ENCODE peak calls at places on chromosomes 4 and X, in six cellular contexts. One of them, this sample, is unnamed. For H3K4me1, the result is how much of the 10 kb centered on the place peaks cover.

GRCh38 chr4:20603671-20604313 is 96.5 kb upstream of the PACRGL start:
- DNase-seq in Peyer's patch: no peak
- DNase-seq in A549: no peak
- DNase-seq in esophagus squamous epithelium: no peak
- DNase-seq in body of pancreas: no peak
- DNase-seq in tibial artery: no peak
- DNase-seq in this sample: no peak

GRCh38 chr4:143390764-143391163 is 54.1 kb downstream of the GAB1 start:
- DNase-seq in A549: no peak
- DNase-seq in Peyer's patch: peak
- DNase-seq in tibial artery: no peak
- DNase-seq in body of pancreas: no peak
- DNase-seq in esophagus squamous epithelium: no peak
- DNase-seq in this sample: no peak

GRCh38 chr4:85548116-85548515 is 73.2 kb downstream of the ARHGAP24 start:
- DNase-seq in esophagus squamous epithelium: no peak
- DNase-seq in body of pancreas: no peak
- DNase-seq in tibial artery: no peak
- DNase-seq in A549: no peak
- DNase-seq in Peyer's patch: no peak
- DNase-seq in this sample: no peak

GRCh38 chr4:174549696-174550095 is 27.4 kb upstream of the HPGD start:
- DNase-seq in tibial artery: no peak
- DNase-seq in body of pancreas: no peak
- DNase-seq in Peyer's patch: no peak
- DNase-seq in A549: no peak
- DNase-seq in esophagus squamous epithelium: no peak
- DNase-seq in this sample: no peak

GRCh38 chr4:139934786-139935330 is 219.1 kb downstream of the MAML3 start:
- DNase-seq in esophagus squamous epithelium: no peak
- DNase-seq in Peyer's patch: no peak
- DNase-seq in body of pancreas: no peak
- DNase-seq in tibial artery: no peak
- DNase-seq in A549: no peak
- DNase-seq in this sample: no peak

GRCh38 chr4:37644962-37645361 is 41.2 kb downstream of the RELL1 start:
- DNase-seq in A549: no peak
- DNase-seq in Peyer's patch: no peak
- DNase-seq in body of pancreas: no peak
- DNase-seq in tibial artery: no peak
- DNase-seq in esophagus squamous epithelium: no peak
- DNase-seq in this sample: no peak

GRCh38 chr4:185343726-185344581 is 51.8 kb downstream of the LRP2BP start:
- DNase-seq in esophagus squamous epithelium: no peak
- DNase-seq in tibial artery: peak
- DNase-seq in Peyer's patch: no peak
- DNase-seq in A549: no peak
- DNase-seq in body of pancreas: no peak
- DNase-seq in this sample: no peak

GRCh38 chrX:567891-568290 is 62.7 kb upstream of the SHOX start:
- DNase-seq in body of pancreas: no peak
- DNase-seq in A549: no peak
- DNase-seq in Peyer's patch: no peak
- DNase-seq in esophagus squamous epithelium: no peak
- DNase-seq in tibial artery: no peak
- DNase-seq in this sample: no peak

GRCh38 chrX:151702021-151702714 is 6.9 kb downstream of the PRRG3 start:
- DNase-seq in tibial artery: no peak
- DNase-seq in esophagus squamous epithelium: no peak
- DNase-seq in body of pancreas: no peak
- DNase-seq in Peyer's patch: no peak
- DNase-seq in A549: no peak
- DNase-seq in this sample: no peak

GRCh38 chrX:72071213-72071612 is 60.5 kb downstream of the RTL5 start:
- DNase-seq in body of pancreas: no peak
- DNase-seq in A549: no peak
- DNase-seq in Peyer's patch: no peak
- DNase-seq in esophagus squamous epithelium: no peak
- DNase-seq in tibial artery: no peak
- DNase-seq in this sample: no peak

GRCh38 chr4:26048962-26049361 is 134.9 kb downstream of the SMIM20 start:
- DNase-seq in A549: no peak
- DNase-seq in body of pancreas: no peak
- DNase-seq in esophagus squamous epithelium: no peak
- DNase-seq in Peyer's patch: no peak
- DNase-seq in tibial artery: peak
- DNase-seq in this sample: no peak

GRCh38 chr4:130738233-130738632 is 1642.3 kb downstream of the C4orf33 start:
- DNase-seq in tibial artery: no peak
- DNase-seq in esophagus squamous epithelium: no peak
- DNase-seq in Peyer's patch: no peak
- DNase-seq in A549: no peak
- DNase-seq in body of pancreas: no peak
- DNase-seq in this sample: no peak

GRCh38 chr4:176526704-176527103 is 206.9 kb downstream of the SPCS3 start:
- DNase-seq in Peyer's patch: no peak
- DNase-seq in esophagus squamous epithelium: no peak
- DNase-seq in body of pancreas: no peak
- DNase-seq in tibial artery: no peak
- DNase-seq in A549: no peak
- DNase-seq in this sample: no peak

GRCh38 chr4:140237616-140238352 is 83.8 kb upstream of the MAML3 start:
- DNase-seq in A549: no peak
- DNase-seq in tibial artery: peak
- DNase-seq in Peyer's patch: peak
- DNase-seq in body of pancreas: peak
- DNase-seq in esophagus squamous epithelium: peak
- DNase-seq in this sample: peak

GRCh38 chr4:5237086-5237485 is 185.8 kb downstream of the STK32B start:
- DNase-seq in Peyer's patch: no peak
- DNase-seq in esophagus squamous epithelium: no peak
- DNase-seq in body of pancreas: no peak
- DNase-seq in A549: no peak
- DNase-seq in tibial artery: no peak
- DNase-seq in this sample: no peak

GRCh38 chrX:40844476-40844875 is 109.1 kb upstream of the MED14 start:
- DNase-seq in body of pancreas: no peak
- DNase-seq in Peyer's patch: no peak
- DNase-seq in tibial artery: no peak
- DNase-seq in esophagus squamous epithelium: no peak
- DNase-seq in A549: no peak
- DNase-seq in this sample: no peak

GRCh38 chr4:183416878-183417277 is 27.6 kb upstream of the CDKN2AIP start:
- DNase-seq in tibial artery: no peak
- DNase-seq in body of pancreas: no peak
- DNase-seq in esophagus squamous epithelium: no peak
- DNase-seq in Peyer's patch: no peak
- DNase-seq in A549: no peak
- DNase-seq in this sample: no peak

GRCh38 chr4:119149110-119149509 is 13.5 kb downstream of the MYOZ2 start:
- DNase-seq in body of pancreas: peak
- DNase-seq in A549: no peak
- DNase-seq in tibial artery: no peak
- DNase-seq in Peyer's patch: no peak
- DNase-seq in esophagus squamous epithelium: no peak
- DNase-seq in this sample: no peak

GRCh38 chr4:7051144-7051495 is 7.9 kb downstream of the TADA2B start:
- DNase-seq in A549: no peak
- DNase-seq in body of pancreas: no peak
- DNase-seq in esophagus squamous epithelium: no peak
- DNase-seq in Peyer's patch: no peak
- DNase-seq in tibial artery: no peak
- DNase-seq in this sample: no peak
- H3K4me1 ChIP-seq in A549: under half
- H3K4me1 ChIP-seq in body of pancreas: half or more
- H3K4me1 ChIP-seq in esophagus squamous epithelium: under half
- H3K4me1 ChIP-seq in Peyer's patch: under half
- H3K4me1 ChIP-seq in tibial artery: under half
- H3K4me1 ChIP-seq in this sample: under half

GRCh38 chr4:158895797-158896442 is 127.1 kb downstream of the FNIP2 start:
- DNase-seq in body of pancreas: peak
- DNase-seq in tibial artery: no peak
- DNase-seq in Peyer's patch: no peak
- DNase-seq in A549: no peak
- DNase-seq in esophagus squamous epithelium: no peak
- DNase-seq in this sample: no peak
- TF ChIP-seq CTCF in body of pancreas: no peak
- TF ChIP-seq CTCF in tibial artery: no peak
- TF ChIP-seq CTCF in Peyer's patch: no peak
- TF ChIP-seq CTCF in A549: no peak
- TF ChIP-seq CTCF in esophagus squamous epithelium: no peak
- TF ChIP-seq CTCF in this sample: peak

GRCh38 chr4:8600266-8600665 is 7.7 kb downstream of the CPZ start:
- DNase-seq in body of pancreas: no peak
- DNase-seq in Peyer's patch: no peak
- DNase-seq in tibial artery: no peak
- DNase-seq in A549: no peak
- DNase-seq in esophagus squamous epithelium: no peak
- DNase-seq in this sample: no peak

GRCh38 chr4:8601556-8601955 is 9.0 kb downstream of the CPZ start:
- DNase-seq in esophagus squamous epithelium: no peak
- DNase-seq in tibial artery: no peak
- DNase-seq in Peyer's patch: no peak
- DNase-seq in body of pancreas: no peak
- DNase-seq in A549: no peak
- DNase-seq in this sample: no peak

GRCh38 chr4:8600686-8601085 is 8.1 kb downstream of the CPZ start:
- DNase-seq in body of pancreas: no peak
- DNase-seq in tibial artery: no peak
- DNase-seq in A549: no peak
- DNase-seq in esophagus squamous epithelium: no peak
- DNase-seq in Peyer's patch: no peak
- DNase-seq in this sample: peak

GRCh38 chr4:8599657-8600056 is 7.1 kb downstream of the CPZ start:
- DNase-seq in body of pancreas: no peak
- DNase-seq in A549: no peak
- DNase-seq in esophagus squamous epithelium: no peak
- DNase-seq in Peyer's patch: no peak
- DNase-seq in tibial artery: no peak
- DNase-seq in this sample: peak

DNA sequence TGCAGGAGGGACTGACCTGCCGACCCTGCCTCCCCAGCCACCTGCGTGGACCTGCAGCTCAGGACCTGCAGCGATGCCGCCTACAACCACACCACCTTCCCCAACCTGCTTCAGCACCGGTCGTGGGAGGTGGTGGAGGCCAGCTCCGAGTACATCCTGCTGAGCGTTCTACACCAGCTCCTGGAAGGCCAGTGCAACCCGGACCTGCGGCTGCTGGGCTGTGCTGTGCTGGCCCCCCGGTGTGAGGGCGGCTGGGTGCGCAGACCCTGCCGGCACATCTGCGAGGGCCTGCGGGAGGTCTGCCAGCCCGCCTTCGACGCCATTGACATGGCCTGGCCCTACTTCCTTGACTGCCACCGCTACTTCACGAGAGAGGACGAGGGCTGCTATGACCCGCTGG is 8.5 kb downstream of the CPZ start:
- DNase-seq in A549: no peak
- DNase-seq in esophagus squamous epithelium: no peak
- DNase-seq in body of pancreas: no peak
- DNase-seq in Peyer's patch: no peak
- DNase-seq in tibial artery: no peak
- DNase-seq in this sample: peak
- H3K4me1 ChIP-seq in A549: under half
- H3K4me1 ChIP-seq in esophagus squamous epithelium: under half
- H3K4me1 ChIP-seq in body of pancreas: under half
- H3K4me1 ChIP-seq in Peyer's patch: under half
- H3K4me1 ChIP-seq in tibial artery: under half
- H3K4me1 ChIP-seq in this sample: under half

DNA sequence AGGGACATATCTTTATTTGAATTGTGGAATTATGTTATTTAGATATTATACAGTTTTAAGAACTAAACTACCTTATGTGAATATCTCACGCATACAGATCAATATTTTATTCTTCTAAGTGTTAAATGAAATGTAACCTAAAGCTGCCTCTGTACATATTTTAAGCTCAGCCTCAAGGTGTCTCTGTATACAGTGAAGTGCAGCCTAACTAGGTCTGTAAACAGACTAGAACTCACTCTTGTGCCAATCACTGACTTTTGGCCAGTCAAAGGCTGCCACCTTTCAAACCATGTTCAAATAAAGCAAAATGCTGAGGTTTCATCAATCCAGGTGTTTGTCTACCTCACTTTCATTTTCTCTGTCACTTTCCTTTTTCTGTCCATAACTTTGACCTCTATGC is 1074.5 kb upstream of the PRKX start:
- DNase-seq in esophagus squamous epithelium: no peak
- DNase-seq in A549: no peak
- DNase-seq in Peyer's patch: no peak
- DNase-seq in body of pancreas: no peak
- DNase-seq in tibial artery: no peak
- DNase-seq in this sample: no peak
- TF ChIP-seq CTCF in esophagus squamous epithelium: no peak
- TF ChIP-seq CTCF in A549: peak
- TF ChIP-seq CTCF in Peyer's patch: no peak
- TF ChIP-seq CTCF in body of pancreas: no peak
- TF ChIP-seq CTCF in tibial artery: no peak
- TF ChIP-seq CTCF in this sample: no peak

This sample was measured in upper lobe of left lung.